ENCODE peak calls at places on chromosome 2, in nine cellular contexts. One of them, this sample, is unnamed. For H3K27me3, the result is how much of the 10 kb centered on the place peaks cover.

GRCh38 chr2:241519669-241520068 is 11.3 kb upstream of the STK25 start:
- DNase-seq in esophagus squamous epithelium: no peak
- DNase-seq in lower lobe of right lung: no peak
- DNase-seq in CD8-positive, alpha-beta T cell: no peak
- DNase-seq in RWPE2: no peak
- DNase-seq in fibroblast of lung: no peak
- DNase-seq in dorsolateral prefrontal cortex: no peak
- DNase-seq in MM.1S: no peak
- DNase-seq in ovary: no peak
- DNase-seq in this sample: no peak

GRCh38 chr2:193331701-193332100 is 1137.0 kb upstream of the TMEFF2 start:
- DNase-seq in esophagus squamous epithelium: no peak
- DNase-seq in lower lobe of right lung: no peak
- DNase-seq in CD8-positive, alpha-beta T cell: no peak
- DNase-seq in RWPE2: no peak
- DNase-seq in fibroblast of lung: no peak
- DNase-seq in dorsolateral prefrontal cortex: no peak
- DNase-seq in MM.1S: no peak
- DNase-seq in ovary: no peak
- DNase-seq in this sample: no peak

GRCh38 chr2:37168217-37168981 is 11.6 kb upstream of the EIF2AK2 start:
- DNase-seq in esophagus squamous epithelium: no peak
- DNase-seq in lower lobe of right lung: no peak
- DNase-seq in CD8-positive, alpha-beta T cell: no peak
- DNase-seq in RWPE2: no peak
- DNase-seq in fibroblast of lung: peak
- DNase-seq in dorsolateral prefrontal cortex: no peak
- DNase-seq in MM.1S: peak
- DNase-seq in ovary: no peak
- DNase-seq in this sample: no peak

GRCh38 chr2:105134076-105134475 is 96.2 kb downstream of the MRPS9 start:
- DNase-seq in esophagus squamous epithelium: no peak
- DNase-seq in lower lobe of right lung: no peak
- DNase-seq in CD8-positive, alpha-beta T cell: no peak
- DNase-seq in RWPE2: no peak
- DNase-seq in fibroblast of lung: no peak
- DNase-seq in dorsolateral prefrontal cortex: no peak
- DNase-seq in MM.1S: no peak
- DNase-seq in ovary: no peak
- DNase-seq in this sample: no peak

GRCh38 chr2:37635359-37636208 is 35.9 kb downstream of the CDC42EP3 start:
- DNase-seq in esophagus squamous epithelium: peak
- DNase-seq in lower lobe of right lung: peak
- DNase-seq in CD8-positive, alpha-beta T cell: peak
- DNase-seq in RWPE2: no peak
- DNase-seq in fibroblast of lung: peak
- DNase-seq in dorsolateral prefrontal cortex: no peak
- DNase-seq in MM.1S: no peak
- DNase-seq in ovary: no peak
- DNase-seq in this sample: peak

GRCh38 chr2:210768329-210768910 is 212.0 kb downstream of the CPS1 start:
- DNase-seq in esophagus squamous epithelium: no peak
- DNase-seq in lower lobe of right lung: no peak
- DNase-seq in CD8-positive, alpha-beta T cell: no peak
- DNase-seq in RWPE2: no peak
- DNase-seq in fibroblast of lung: no peak
- DNase-seq in dorsolateral prefrontal cortex: no peak
- DNase-seq in MM.1S: no peak
- DNase-seq in ovary: no peak
- DNase-seq in this sample: no peak

GRCh38 chr2:132662742-132663141 is 7.3 kb downstream of the LYPD1 start:
- DNase-seq in esophagus squamous epithelium: no peak
- DNase-seq in lower lobe of right lung: no peak
- DNase-seq in CD8-positive, alpha-beta T cell: no peak
- DNase-seq in RWPE2: no peak
- DNase-seq in fibroblast of lung: peak
- DNase-seq in dorsolateral prefrontal cortex: no peak
- DNase-seq in MM.1S: no peak
- DNase-seq in ovary: no peak
- DNase-seq in this sample: no peak

GRCh38 chr2:235002198-235003095 is 50.6 kb downstream of the SH3BP4 start:
- DNase-seq in esophagus squamous epithelium: no peak
- DNase-seq in lower lobe of right lung: no peak
- DNase-seq in CD8-positive, alpha-beta T cell: no peak
- DNase-seq in RWPE2: no peak
- DNase-seq in fibroblast of lung: peak
- DNase-seq in dorsolateral prefrontal cortex: no peak
- DNase-seq in MM.1S: no peak
- DNase-seq in ovary: no peak
- DNase-seq in this sample: no peak

GRCh38 chr2:150675807-150676206 is 188.3 kb upstream of the RND3 start:
- DNase-seq in esophagus squamous epithelium: no peak
- DNase-seq in lower lobe of right lung: no peak
- DNase-seq in CD8-positive, alpha-beta T cell: no peak
- DNase-seq in RWPE2: no peak
- DNase-seq in fibroblast of lung: no peak
- DNase-seq in dorsolateral prefrontal cortex: no peak
- DNase-seq in MM.1S: no peak
- DNase-seq in ovary: no peak
- DNase-seq in this sample: no peak

GRCh38 chr2:156476516-156477206 is 40.5 kb downstream of the GPD2 start:
- DNase-seq in esophagus squamous epithelium: no peak
- DNase-seq in lower lobe of right lung: no peak
- DNase-seq in CD8-positive, alpha-beta T cell: no peak
- DNase-seq in RWPE2: no peak
- DNase-seq in fibroblast of lung: peak
- DNase-seq in dorsolateral prefrontal cortex: no peak
- DNase-seq in MM.1S: peak
- DNase-seq in ovary: no peak
- DNase-seq in this sample: no peak

GRCh38 chr2:232838406-232838874 is 31.6 kb upstream of the SNORC start:
- DNase-seq in esophagus squamous epithelium: no peak
- DNase-seq in lower lobe of right lung: no peak
- DNase-seq in CD8-positive, alpha-beta T cell: peak
- DNase-seq in RWPE2: no peak
- DNase-seq in fibroblast of lung: no peak
- DNase-seq in dorsolateral prefrontal cortex: no peak
- DNase-seq in MM.1S: peak
- DNase-seq in ovary: no peak
- DNase-seq in this sample: peak

GRCh38 chr2:102826904-102827303 is 65.1 kb downstream of the TMEM182 start:
- DNase-seq in esophagus squamous epithelium: no peak
- DNase-seq in lower lobe of right lung: no peak
- DNase-seq in CD8-positive, alpha-beta T cell: no peak
- DNase-seq in RWPE2: no peak
- DNase-seq in fibroblast of lung: peak
- DNase-seq in dorsolateral prefrontal cortex: no peak
- DNase-seq in MM.1S: no peak
- DNase-seq in ovary: no peak
- DNase-seq in this sample: no peak

GRCh38 chr2:144607899-144608477 is 88.1 kb upstream of the ZEB2 start:
- DNase-seq in esophagus squamous epithelium: no peak
- DNase-seq in lower lobe of right lung: peak
- DNase-seq in CD8-positive, alpha-beta T cell: no peak
- DNase-seq in RWPE2: no peak
- DNase-seq in fibroblast of lung: peak
- DNase-seq in dorsolateral prefrontal cortex: no peak
- DNase-seq in MM.1S: peak
- DNase-seq in ovary: no peak
- DNase-seq in this sample: no peak

GRCh38 chr2:191677091-191677645 is 768 bp upstream of the NABP1 start:
- DNase-seq in esophagus squamous epithelium: peak
- DNase-seq in lower lobe of right lung: peak
- DNase-seq in CD8-positive, alpha-beta T cell: no peak
- DNase-seq in RWPE2: no peak
- DNase-seq in fibroblast of lung: peak
- DNase-seq in dorsolateral prefrontal cortex: no peak
- DNase-seq in MM.1S: peak
- DNase-seq in ovary: no peak
- DNase-seq in this sample: peak

GRCh38 chr2:25738383-25739343 is 65.3 kb upstream of the DTNB start:
- DNase-seq in esophagus squamous epithelium: no peak
- DNase-seq in lower lobe of right lung: no peak
- DNase-seq in CD8-positive, alpha-beta T cell: no peak
- DNase-seq in RWPE2: no peak
- DNase-seq in fibroblast of lung: no peak
- DNase-seq in dorsolateral prefrontal cortex: no peak
- DNase-seq in MM.1S: no peak
- DNase-seq in ovary: no peak
- DNase-seq in this sample: no peak

DNA sequence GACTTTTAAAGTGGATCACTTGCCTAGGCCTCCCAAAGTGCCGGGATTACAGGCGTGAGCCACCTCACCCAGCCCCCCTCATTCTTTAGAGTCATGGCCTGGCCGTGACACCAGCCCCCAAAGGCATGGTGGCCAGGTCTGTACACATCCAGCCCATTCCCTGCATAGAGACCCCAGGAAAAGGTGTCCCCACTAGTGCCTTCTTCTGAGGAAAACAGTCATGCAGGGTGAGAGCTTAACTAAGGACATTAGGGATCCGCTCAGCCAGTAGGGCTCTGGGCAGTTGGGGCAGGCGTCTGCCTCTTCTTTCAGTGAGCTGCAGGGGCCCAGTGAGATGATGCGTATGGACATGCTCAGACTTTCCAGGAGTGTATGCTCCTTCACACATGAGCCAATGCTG is 5.7 kb upstream of the AMER3 start:
- DNase-seq in esophagus squamous epithelium: no peak
- DNase-seq in lower lobe of right lung: no peak
- DNase-seq in CD8-positive, alpha-beta T cell: no peak
- DNase-seq in RWPE2: no peak
- DNase-seq in fibroblast of lung: no peak
- DNase-seq in dorsolateral prefrontal cortex: no peak
- DNase-seq in MM.1S: no peak
- DNase-seq in ovary: no peak
- DNase-seq in this sample: no peak
- H3K27me3 ChIP-seq in esophagus squamous epithelium: under half
- H3K27me3 ChIP-seq in lower lobe of right lung: under half
- H3K27me3 ChIP-seq in CD8-positive, alpha-beta T cell: under half
- H3K27me3 ChIP-seq in RWPE2: under half
- H3K27me3 ChIP-seq in fibroblast of lung: under half
- H3K27me3 ChIP-seq in dorsolateral prefrontal cortex: under half
- H3K27me3 ChIP-seq in MM.1S: under half
- H3K27me3 ChIP-seq in ovary: under half
- H3K27me3 ChIP-seq in this sample: under half

GRCh38 chr2:164992818-164993217 is 37.5 kb upstream of the SLC38A11 start:
- DNase-seq in esophagus squamous epithelium: no peak
- DNase-seq in lower lobe of right lung: no peak
- DNase-seq in CD8-positive, alpha-beta T cell: no peak
- DNase-seq in RWPE2: no peak
- DNase-seq in fibroblast of lung: peak
- DNase-seq in dorsolateral prefrontal cortex: no peak
- DNase-seq in MM.1S: peak
- DNase-seq in ovary: no peak
- DNase-seq in this sample: no peak
- TF ChIP-seq CTCF in esophagus squamous epithelium: peak
- TF ChIP-seq CTCF in lower lobe of right lung: peak
- TF ChIP-seq CTCF in CD8-positive, alpha-beta T cell: peak
- TF ChIP-seq CTCF in RWPE2: peak
- TF ChIP-seq CTCF in fibroblast of lung: peak
- TF ChIP-seq CTCF in dorsolateral prefrontal cortex: peak
- TF ChIP-seq CTCF in MM.1S: peak
- TF ChIP-seq CTCF in ovary: peak
- TF ChIP-seq CTCF in this sample: peak

DNA sequence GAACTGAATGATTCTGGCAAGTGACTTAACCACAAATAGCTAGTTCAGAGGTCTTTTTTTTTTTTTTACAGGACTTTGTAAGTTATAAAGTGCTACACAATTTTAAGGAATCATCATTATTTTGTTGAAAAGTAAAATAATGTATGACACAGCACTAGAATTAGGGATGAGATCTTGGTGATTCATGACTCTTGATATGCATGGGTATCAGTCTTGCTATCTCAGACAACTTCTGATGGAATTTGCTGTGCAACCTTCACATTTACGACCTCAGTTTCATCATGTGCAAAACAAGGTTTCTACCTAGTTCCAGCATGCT is 18.3 kb upstream of the ROCK2 start:
- DNase-seq in esophagus squamous epithelium: no peak
- DNase-seq in lower lobe of right lung: no peak
- DNase-seq in CD8-positive, alpha-beta T cell: no peak
- DNase-seq in RWPE2: no peak
- DNase-seq in fibroblast of lung: no peak
- DNase-seq in dorsolateral prefrontal cortex: no peak
- DNase-seq in MM.1S: no peak
- DNase-seq in ovary: no peak
- DNase-seq in this sample: no peak
- H3K27ac ChIP-seq in esophagus squamous epithelium: no peak
- H3K27ac ChIP-seq in lower lobe of right lung: no peak
- H3K27ac ChIP-seq in CD8-positive, alpha-beta T cell: no peak
- H3K27ac ChIP-seq in RWPE2: no peak
- H3K27ac ChIP-seq in fibroblast of lung: no peak
- H3K27ac ChIP-seq in dorsolateral prefrontal cortex: no peak
- H3K27ac ChIP-seq in MM.1S: no peak
- H3K27ac ChIP-seq in ovary: no peak
- H3K27ac ChIP-seq in this sample: no peak

GRCh38 chr2:215950009-215950408 is 63.3 kb downstream of the MREG start:
- DNase-seq in esophagus squamous epithelium: no peak
- DNase-seq in lower lobe of right lung: no peak
- DNase-seq in CD8-positive, alpha-beta T cell: no peak
- DNase-seq in RWPE2: no peak
- DNase-seq in fibroblast of lung: peak
- DNase-seq in dorsolateral prefrontal cortex: no peak
- DNase-seq in MM.1S: peak
- DNase-seq in ovary: no peak
- DNase-seq in this sample: no peak

GRCh38 chr2:215942194-215942593 is 71.2 kb downstream of the MREG start:
- DNase-seq in esophagus squamous epithelium: no peak
- DNase-seq in lower lobe of right lung: no peak
- DNase-seq in CD8-positive, alpha-beta T cell: no peak
- DNase-seq in RWPE2: no peak
- DNase-seq in fibroblast of lung: no peak
- DNase-seq in dorsolateral prefrontal cortex: no peak
- DNase-seq in MM.1S: no peak
- DNase-seq in ovary: no peak
- DNase-seq in this sample: no peak

GRCh38 chr2:215941726-215942125 is 71.6 kb downstream of the MREG start:
- DNase-seq in esophagus squamous epithelium: no peak
- DNase-seq in lower lobe of right lung: no peak
- DNase-seq in CD8-positive, alpha-beta T cell: no peak
- DNase-seq in RWPE2: no peak
- DNase-seq in fibroblast of lung: no peak
- DNase-seq in dorsolateral prefrontal cortex: no peak
- DNase-seq in MM.1S: no peak
- DNase-seq in ovary: no peak
- DNase-seq in this sample: no peak

GRCh38 chr2:215948051-215948450 is 65.3 kb downstream of the MREG start:
- DNase-seq in esophagus squamous epithelium: no peak
- DNase-seq in lower lobe of right lung: no peak
- DNase-seq in CD8-positive, alpha-beta T cell: no peak
- DNase-seq in RWPE2: no peak
- DNase-seq in fibroblast of lung: no peak
- DNase-seq in dorsolateral prefrontal cortex: no peak
- DNase-seq in MM.1S: no peak
- DNase-seq in ovary: no peak
- DNase-seq in this sample: no peak

DNA sequence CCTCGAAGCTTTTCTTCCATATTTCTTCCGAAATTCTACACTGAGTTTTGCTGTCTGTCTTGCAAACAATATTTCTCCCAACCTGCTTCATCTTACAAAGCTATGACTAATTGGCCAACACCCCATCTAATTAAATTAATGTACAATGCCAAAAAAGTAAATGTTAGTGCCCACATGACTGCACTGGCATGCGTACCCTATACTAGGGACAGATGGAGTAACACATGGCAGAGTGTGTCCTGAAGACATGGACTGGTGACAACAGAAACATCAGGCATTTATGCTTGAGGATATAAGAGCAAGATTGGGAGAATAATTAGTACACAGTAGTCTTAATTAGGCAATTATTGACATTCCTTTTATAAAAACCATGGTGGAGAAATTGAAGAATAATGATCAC is 66.8 kb downstream of the MREG start:
- DNase-seq in esophagus squamous epithelium: no peak
- DNase-seq in lower lobe of right lung: no peak
- DNase-seq in CD8-positive, alpha-beta T cell: no peak
- DNase-seq in RWPE2: no peak
- DNase-seq in fibroblast of lung: no peak
- DNase-seq in dorsolateral prefrontal cortex: no peak
- DNase-seq in MM.1S: no peak
- DNase-seq in ovary: no peak
- DNase-seq in this sample: no peak
- H3K27me3 ChIP-seq in esophagus squamous epithelium: under half
- H3K27me3 ChIP-seq in lower lobe of right lung: under half
- H3K27me3 ChIP-seq in CD8-positive, alpha-beta T cell: under half
- H3K27me3 ChIP-seq in RWPE2: under half
- H3K27me3 ChIP-seq in fibroblast of lung: under half
- H3K27me3 ChIP-seq in dorsolateral prefrontal cortex: under half
- H3K27me3 ChIP-seq in MM.1S: under half
- H3K27me3 ChIP-seq in ovary: under half
- H3K27me3 ChIP-seq in this sample: under half

This sample was measured in CD4-positive, alpha-beta T cell.